ENCODE peak calls at places on chromosomes 6 and 20, in seven cellular contexts. X is upper lobe of right lung, Z is neuronal stem cell, K is A549, F is psoas muscle, W is IMR-90, E is mesendoderm. N is an unnamed sample.
A peak's percentile ranks its signal among the peaks of the same experiment; 100 is the strongest.

GRCh38 chr20:60558491-60558890 is 600.3 kb downstream of the CDH26 start:
- DNase-seq in X (no peak), Z (no peak), K (no peak), F (no peak), W (no peak), E (no peak), N (no peak)

GRCh38 chr6:93417421-93417996 is 1.9 kb downstream of the EPHA7 start:
- DNase-seq in X (no peak), Z (peak; percentile 42), K (peak; percentile 19), F (no peak), W (no peak), E (no peak), N (no peak)

GRCh38 chr6:150183105-150183504 is 40.3 kb downstream of the PPP1R14C start:
- DNase-seq in X (no peak), Z (no peak), K (no peak), F (no peak), W (no peak), E (no peak), N (no peak)

GRCh38 chr20:10795286-10796026 is 121.7 kb upstream of the JAG1 start:
- DNase-seq in X (no peak), Z (no peak), K (no peak), F (no peak), W (no peak), E (no peak), N (no peak)

GRCh38 chr20:35912877-35913276 is 41.4 kb downstream of the SCAND1 start:
- DNase-seq in X (no peak), Z (no peak), K (no peak), F (no peak), W (no peak), E (no peak), N (no peak)

GRCh38 chr6:100719883-100720682 is 161.0 kb downstream of the ASCC3 start:
- DNase-seq in X (no peak), Z (no peak), K (peak; percentile 34), F (no peak), W (peak; percentile 41), E (peak; percentile 27), N (no peak)

GRCh38 chr20:38450412-38450975 is 15.4 kb upstream of the SNHG17 start:
- DNase-seq in X (no peak), Z (no peak), K (no peak), F (no peak), W (peak; percentile 49), E (peak; percentile 66), N (no peak)

GRCh38 chr6:160337301-160337700 is 10.9 kb upstream of the SLC22A3 start:
- DNase-seq in X (no peak), Z (no peak), K (peak; percentile 51), F (no peak), W (no peak), E (peak; percentile 86), N (no peak)

GRCh38 chr20:57938158-57939108 is 228.6 kb upstream of the PMEPA1 start:
- DNase-seq in X (no peak), Z (no peak), K (no peak), F (no peak), W (no peak), E (peak; percentile 21), N (no peak)

GRCh38 chr6:130296854-130297253 is 69.0 kb upstream of the TMEM200A start:
- DNase-seq in X (no peak), Z (no peak), K (no peak), F (no peak), W (no peak), E (peak; percentile 35), N (no peak)

GRCh38 chr20:24118781-24119175 is 130.2 kb upstream of the GGTLC1 start:
- DNase-seq in X (no peak), Z (no peak), K (peak; percentile 13), F (no peak), W (no peak), E (no peak), N (no peak)

GRCh38 chr20:50052952-50053789 is 59.8 kb downstream of the UBE2V1 start:
- DNase-seq in X (no peak), Z (no peak), K (no peak), F (no peak), W (no peak), E (no peak), N (no peak)

GRCh38 chr20:14878676-14879019 is 541.2 kb upstream of the FLRT3 start:
- DNase-seq in X (no peak), Z (no peak), K (no peak), F (no peak), W (no peak), E (peak; percentile 34), N (no peak)

GRCh38 chr6:139373154-139373927 is 1.1 kb downstream of the CITED2 start:
- DNase-seq in X (peak; percentile 86), Z (peak; percentile 21), K (peak; percentile 60), F (peak; percentile 72), W (peak; percentile 40), E (peak; percentile 63), N (peak; percentile 81)

GRCh38 chr6:47152666-47153065 is 110.5 kb upstream of the ADGRF1 start:
- DNase-seq in X (no peak), Z (no peak), K (no peak), F (no peak), W (no peak), E (no peak), N (no peak)

GRCh38 chr20:62627901-62628612 is 14.2 kb upstream of the SLCO4A1 start:
- DNase-seq in X (no peak), Z (no peak), K (no peak), F (no peak), W (peak; percentile 29), E (no peak), N (no peak)

GRCh38 chr6:91560409-91560808 is 973.5 kb upstream of the MAP3K7 start:
- DNase-seq in X (no peak), Z (no peak), K (no peak), F (no peak), W (no peak), E (no peak), N (no peak)

GRCh38 chr20:44020406-44021148 is 105.9 kb downstream of the TOX2 start:
- DNase-seq in X (no peak), Z (no peak), K (no peak), F (no peak), W (no peak), E (peak; percentile 56), N (no peak)

GRCh38 chr6:13494137-13494536 is 6.7 kb upstream of the GFOD1 start:
- DNase-seq in X (no peak), Z (no peak), K (no peak), F (no peak), W (no peak), E (no peak), N (no peak)

GRCh38 chr6:308768-309167 is 16.5 kb downstream of the DUSP22 start:
- DNase-seq in X (peak; percentile 60), Z (no peak), K (no peak), F (no peak), W (no peak), E (no peak), N (no peak)

GRCh38 chr6:306641-307061 is 14.4 kb downstream of the DUSP22 start:
- DNase-seq in X (peak; percentile 65), Z (no peak), K (no peak), F (no peak), W (no peak), E (no peak), N (no peak)

GRCh38 chr6:308307-308706 is 16.0 kb downstream of the DUSP22 start:
- DNase-seq in X (peak; percentile 65), Z (no peak), K (no peak), F (no peak), W (no peak), E (no peak), N (no peak)

GRCh38 chr6:307065-307814 is 15.0 kb downstream of the DUSP22 start:
- DNase-seq in X (peak; percentile 66), Z (no peak), K (no peak), F (no peak), W (no peak), E (no peak), N (no peak)

DNA sequence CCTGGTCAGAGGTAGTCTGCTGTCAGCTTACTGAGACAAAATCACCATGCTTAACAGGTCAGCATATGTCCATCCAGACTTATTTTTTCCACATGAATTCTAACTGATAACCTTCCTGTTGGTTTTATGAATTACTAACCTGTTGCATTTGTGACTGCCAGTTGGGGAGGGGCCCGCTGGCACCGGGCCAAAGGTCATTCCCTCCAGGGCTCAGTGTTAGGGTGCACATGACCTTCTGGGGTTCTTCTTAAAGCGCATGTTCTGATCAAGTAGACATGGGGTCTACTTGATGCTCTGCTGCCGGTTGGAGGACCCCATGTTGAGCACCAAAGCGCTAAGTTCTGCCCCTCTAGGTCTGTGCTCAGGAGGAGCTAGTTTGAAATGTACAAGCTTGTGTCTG is 15.6 kb downstream of the DUSP22 start:
- DNase-seq in X (peak; percentile 66), Z (no peak), K (no peak), F (no peak), W (no peak), E (no peak), N (no peak)
- H3K4me1 ChIP-seq in X (peaks cover 6% of the 10 kb centered on the region), Z (no peaks in the 10 kb centered on the region), K (no peaks in the 10 kb centered on the region), F (peaks cover 15% of the 10 kb centered on the region), W (no peaks in the 10 kb centered on the region), E (no peaks in the 10 kb centered on the region), N (peaks cover 2% of the 10 kb centered on the region)

DNA sequence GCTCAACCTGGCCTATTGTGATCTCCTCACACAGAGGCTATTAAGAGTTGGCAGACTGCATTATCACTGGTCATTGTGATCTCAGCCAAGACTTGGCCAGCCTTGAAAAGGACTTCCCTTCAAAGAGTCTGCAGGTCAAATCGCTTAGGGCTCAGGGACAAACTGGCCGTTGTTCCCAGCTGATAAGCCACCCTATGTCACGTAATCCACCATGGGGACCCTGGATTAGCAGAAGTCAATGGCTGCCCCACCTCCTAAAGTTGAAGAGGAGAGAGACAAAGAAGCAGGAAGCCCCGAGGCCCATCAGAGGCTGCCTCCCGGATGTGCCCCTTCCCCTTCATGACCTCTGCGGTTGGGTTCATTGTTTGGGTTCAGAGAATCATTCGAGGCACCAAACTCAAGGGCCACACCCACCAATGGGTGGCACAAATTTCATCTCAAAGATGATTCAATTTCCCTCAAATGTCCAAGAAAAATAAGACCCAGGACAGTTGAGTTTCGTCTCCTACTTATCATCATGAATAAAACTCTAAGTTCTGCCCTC is 56.6 kb downstream of the BPIFB1 start:
- DNase-seq in X (no peak), Z (no peak), K (no peak), F (no peak), W (no peak), E (peak; percentile 56), N (no peak)
- H3K4me3 ChIP-seq in X (no peak overlapping the region), Z (no peak overlapping the region), K (no peak overlapping the region), F (no peak overlapping the region), W (no peak overlapping the region), E (no peak overlapping the region), N (no peak overlapping the region)

GRCh38 chr6:14746139-14746837 is 499.6 kb upstream of the JARID2 start:
- DNase-seq in X (no peak), Z (no peak), K (no peak), F (no peak), W (no peak), E (no peak), N (no peak)
- H3K27ac ChIP-seq in X (no peak overlapping the region), Z (no peak overlapping the region), K (peak overlapping the region; percentile 34), F (no peak overlapping the region), W (no peak overlapping the region), E (no peak overlapping the region), N (no peak overlapping the region)

DNA sequence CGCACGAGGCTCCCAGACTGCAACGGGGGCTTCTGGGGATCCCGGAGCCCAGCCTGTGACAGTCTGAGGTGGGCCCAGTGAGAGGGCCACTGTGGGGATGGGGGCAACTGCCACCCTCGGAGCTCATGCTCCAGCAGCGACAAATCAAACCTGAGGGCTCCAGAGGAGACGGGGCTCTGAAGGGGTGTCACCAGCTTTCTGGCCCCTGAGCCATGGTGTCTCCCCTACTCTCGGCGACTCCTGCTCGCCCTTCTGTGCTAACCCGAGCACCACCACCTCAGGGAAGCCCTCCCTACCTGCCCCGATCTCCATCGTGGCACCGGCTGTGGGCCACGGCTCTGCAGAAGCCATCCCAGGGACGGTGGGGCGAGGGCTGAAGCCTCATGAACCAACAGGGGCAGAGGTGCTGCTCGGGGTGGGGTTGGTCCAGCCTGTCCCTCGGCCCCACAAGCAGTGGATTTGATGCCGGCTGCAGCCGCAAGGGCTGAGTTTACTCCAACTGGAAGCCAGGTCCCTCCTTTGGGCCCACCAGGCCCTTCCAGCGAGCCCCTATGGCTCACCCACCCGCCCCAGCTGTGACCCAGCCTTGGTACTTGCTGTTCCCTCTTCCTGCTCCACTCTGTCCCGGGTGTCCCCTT is 102.7 kb downstream of the ASXL1 start:
- DNase-seq in X (no peak), Z (no peak), K (no peak), F (no peak), W (no peak), E (no peak), N (no peak)
- H3K4me1 ChIP-seq in X (peaks cover 27% of the 10 kb centered on the region), Z (peaks cover 48% of the 10 kb centered on the region), K (peaks cover 45% of the 10 kb centered on the region), F (peaks cover 2% of the 10 kb centered on the region), W (peaks cover 35% of the 10 kb centered on the region), E (peaks cover 2% of the 10 kb centered on the region), N (no peaks in the 10 kb centered on the region)